ENCODE peak calls at places on chromosomes 12 and 14, in seven cellular contexts. N, H, Z, R, K, S and E are unnamed samples. For H3K4me1, the result is how much of the 10 kb centered on the place peaks cover.

GRCh38 chr12:112937741-112938719 is at the start of gene OAS3:
- DNase-seq in K (peak), H (peak), S (peak), Z (no peak), N (peak), R (peak), E (peak)

GRCh38 chr14:24337824-24338175 is 2.0 kb downstream of the RIPK3 start:
- DNase-seq in R (no peak), Z (no peak), S (no peak), K (no peak), N (no peak), H (no peak), E (no peak)

GRCh38 chr14:100122481-100123215 is 36.8 kb downstream of the DEGS2 start:
- DNase-seq in S (no peak), R (no peak), Z (no peak), K (no peak), H (no peak), N (no peak), E (no peak)

GRCh38 chr12:104506691-104507401 is 50.1 kb downstream of the CHST11 start:
- DNase-seq in S (no peak), H (peak), N (no peak), R (no peak), K (peak), Z (no peak), E (peak)

GRCh38 chr14:100589071-100589759 is 2.0 kb upstream of the BEGAIN start:
- DNase-seq in Z (no peak), R (no peak), S (no peak), N (no peak), H (no peak), K (no peak), E (no peak)

GRCh38 chr14:76056128-76056527 is 70.6 kb downstream of the IFT43 start:
- DNase-seq in K (no peak), N (peak), H (peak), Z (no peak), S (no peak), R (peak), E (peak)

GRCh38 chr14:67359319-67359774 is 257 bp downstream of the ATP6V1D start:
- DNase-seq in H (no peak), K (no peak), R (peak), N (peak), S (peak), Z (no peak), E (peak)

GRCh38 chr12:114392909-114393308 is 13.0 kb downstream of the TBX5 start:
- DNase-seq in R (no peak), N (no peak), H (no peak), K (no peak), Z (no peak), S (no peak), E (no peak)

GRCh38 chr14:33287204-33287603 is 348.5 kb downstream of the NPAS3 start:
- DNase-seq in N (no peak), H (no peak), Z (no peak), R (no peak), K (no peak), S (no peak), E (no peak)

GRCh38 chr14:37864128-37864527 is 268.7 kb downstream of the TTC6 start:
- DNase-seq in R (no peak), S (no peak), K (no peak), H (no peak), Z (no peak), N (no peak), E (no peak)
- H3K18ac ChIP-seq in R (no peak), S (no peak), K (no peak), H (no peak), Z (no peak), N (no peak), E (no peak)

GRCh38 chr12:64624035-64624434 is 13.7 kb downstream of the RASSF3 start:
- DNase-seq in Z (no peak), S (no peak), R (no peak), N (no peak), H (no peak), K (no peak), E (no peak)
- H3K4me1 ChIP-seq in Z (under half), S (under half), R (under half), N (under half), H (under half), K (under half), E (under half)

DNA sequence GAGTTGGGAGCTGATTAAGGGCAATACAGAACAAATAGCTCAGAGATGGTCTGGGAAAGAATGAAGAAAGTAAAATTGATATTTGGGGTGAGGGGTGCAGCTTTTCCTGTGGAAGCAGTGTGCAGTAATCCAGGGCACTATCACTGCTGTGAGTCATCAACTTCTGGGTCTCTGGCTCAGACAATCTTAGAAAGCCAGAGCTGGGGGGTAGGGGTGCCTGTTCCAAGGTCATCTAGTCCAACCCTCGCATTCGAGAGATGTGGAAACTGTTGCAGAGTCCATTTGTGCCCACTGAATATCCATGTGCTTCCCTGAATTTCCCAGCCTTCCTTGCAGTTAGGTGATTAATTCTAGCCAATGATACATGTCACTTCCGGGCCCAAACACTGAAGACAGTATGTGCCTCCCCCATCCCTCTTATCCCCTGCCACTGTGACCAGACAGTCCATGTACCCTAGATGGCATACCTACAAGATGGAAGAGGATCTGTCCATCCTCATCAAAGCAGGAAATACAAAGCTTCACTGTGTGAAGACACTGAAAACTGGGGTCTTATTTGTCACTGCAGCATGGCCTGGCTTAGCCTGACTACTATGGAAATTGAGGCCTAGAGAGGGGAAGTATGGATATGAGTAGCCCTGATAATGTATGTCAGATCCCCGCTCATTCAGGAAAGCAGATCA is 51.9 kb downstream of the ZFP36L1 start:
- DNase-seq in N (no peak), R (peak), Z (no peak), K (no peak), S (no peak), H (no peak), E (no peak)
- H3K18ac ChIP-seq in N (no peak), R (no peak), Z (no peak), K (no peak), S (no peak), H (no peak), E (no peak)

DNA sequence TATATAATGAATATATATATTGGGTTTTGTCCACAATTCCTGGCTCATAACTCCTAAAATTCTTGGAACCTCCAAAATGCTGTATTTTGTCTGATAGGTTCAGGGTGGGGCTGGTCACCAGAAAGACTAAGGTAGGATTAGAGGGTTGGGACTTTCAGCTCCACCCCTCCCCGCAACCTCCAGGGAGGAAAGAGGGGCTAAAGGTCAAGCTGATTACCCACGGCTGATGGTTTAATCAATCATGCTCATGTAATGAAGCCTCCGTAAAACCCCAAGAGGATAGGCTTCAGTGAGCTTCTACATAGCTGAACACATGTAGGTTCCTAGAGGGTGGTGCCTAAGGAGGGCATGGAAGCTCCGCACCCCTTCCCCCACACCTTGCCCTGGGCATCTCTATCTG is 60.0 kb downstream of the DGLUCY start:
- DNase-seq in Z (no peak), K (no peak), H (no peak), N (no peak), R (no peak), S (no peak), E (no peak)
- H3K4me1 ChIP-seq in Z (under half), K (under half), H (under half), N (under half), R (under half), S (under half), E (under half)

GRCh38 chr14:94738097-94738496 is 31.8 kb downstream of the GSC start:
- DNase-seq in H (no peak), R (no peak), N (no peak), S (no peak), K (no peak), Z (no peak), E (no peak)

DNA sequence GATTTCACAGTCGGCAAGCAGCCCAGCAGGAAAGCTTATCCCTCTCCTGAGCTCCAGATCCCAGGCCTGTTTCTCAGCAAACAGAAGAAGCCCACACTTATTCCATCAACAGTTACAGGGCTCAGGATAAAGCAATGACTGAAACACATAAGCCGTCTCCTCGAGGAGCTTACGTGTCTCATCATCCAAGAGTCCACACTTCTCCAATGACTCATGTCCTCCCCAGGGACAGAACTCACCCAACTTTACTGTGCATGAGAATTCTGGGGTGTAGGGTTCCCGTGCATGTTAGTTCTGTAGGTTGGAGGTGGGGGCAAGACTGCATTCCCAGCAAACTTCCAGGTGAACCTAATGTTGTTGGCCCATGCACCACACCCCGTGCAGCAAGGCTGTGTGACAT is 31.1 kb downstream of the GSC start:
- DNase-seq in N (no peak), K (no peak), R (no peak), H (no peak), Z (no peak), S (no peak), E (no peak)
- H3K18ac ChIP-seq in N (no peak), K (no peak), R (no peak), H (no peak), Z (no peak), S (no peak), E (no peak)

DNA sequence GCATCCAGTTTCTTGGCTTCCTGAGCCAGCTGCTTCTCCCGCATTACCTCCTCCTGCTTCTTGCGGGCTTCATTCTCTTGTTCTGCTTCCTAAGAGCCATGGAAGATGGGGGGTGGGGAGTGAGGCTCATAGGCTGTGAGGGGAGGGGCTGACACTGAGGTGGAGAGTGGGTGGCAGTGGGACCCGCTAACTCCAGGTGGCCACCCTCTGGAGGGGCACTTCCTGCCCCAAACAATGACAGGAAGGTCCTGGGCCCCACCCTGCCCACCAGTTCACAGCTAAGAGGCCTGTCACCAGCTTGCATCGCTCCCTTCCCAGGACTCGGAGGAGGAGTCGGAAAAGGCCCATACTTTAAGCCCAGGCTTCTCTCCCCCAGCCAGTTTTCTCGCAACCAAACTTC is 23.9 kb downstream of the PRPF40B start:
- DNase-seq in N (no peak), R (no peak), Z (no peak), K (no peak), S (no peak), H (no peak), E (peak)
- H3K4me1 ChIP-seq in N (under half), R (under half), Z (under half), K (under half), S (under half), H (under half), E (under half)

GRCh38 chr12:59396519-59396918 is 199.3 kb upstream of the SLC16A7 start:
- DNase-seq in K (no peak), Z (no peak), R (no peak), H (no peak), S (no peak), N (no peak), E (no peak)
- H3K18ac ChIP-seq in K (no peak), Z (no peak), R (no peak), H (no peak), S (no peak), N (no peak), E (no peak)